ENCODE peak calls at places on chromosomes 13 and 19, in six cellular contexts. Z is neural progenitor cell; M is EL; N is sigmoid colon; V is CD8-positive, alpha-beta memory T cell; U is heart left ventricle. B is an unnamed sample.

GRCh38 chr19:39110263-39110967 is 15.2 kb upstream of the PAK4 start:
- DNase-seq in Z (peak), M (peak), N (peak), V (peak), U (no peak), B (peak)

GRCh38 chr19:38223617-38224013 is 407 bp downstream of the DPF1 start:
- DNase-seq in Z (no peak), M (no peak), N (no peak), V (no peak), U (no peak), B (no peak)

GRCh38 chr19:14089412-14089661 is 1.2 kb downstream of the SAMD1 start:
- DNase-seq in Z (peak), M (no peak), N (no peak), V (no peak), U (no peak), B (no peak)

GRCh38 chr13:36549126-36549702 is 116.9 kb downstream of the CCNA1 start:
- DNase-seq in Z (no peak), M (no peak), N (no peak), V (no peak), U (no peak), B (no peak)

GRCh38 chr19:48397636-48398328 is 4.3 kb downstream of the GRIN2D start:
- DNase-seq in Z (no peak), M (no peak), N (no peak), V (no peak), U (no peak), B (no peak)

GRCh38 chr19:28061111-28061510 is 1151.8 kb downstream of the UQCRFS1 start:
- DNase-seq in Z (no peak), M (no peak), N (no peak), V (no peak), U (no peak), B (no peak)

GRCh38 chr19:29620931-29621351 is 14.9 kb downstream of the POP4 start:
- DNase-seq in Z (no peak), M (no peak), N (no peak), V (no peak), U (no peak), B (no peak)

GRCh38 chr13:100485265-100485664 is 103.3 kb downstream of the GGACT start:
- DNase-seq in Z (no peak), M (no peak), N (no peak), V (no peak), U (no peak), B (no peak)

GRCh38 chr19:4744451-4745170 is 21.0 kb upstream of the DPP9 start:
- DNase-seq in Z (no peak), M (peak), N (peak), V (no peak), U (no peak), B (no peak)

GRCh38 chr13:113052206-113052605 is 53.4 kb upstream of the F7 start:
- DNase-seq in Z (no peak), M (no peak), N (no peak), V (no peak), U (peak), B (no peak)

GRCh38 chr13:77516342-77516789 is 19.1 kb upstream of the SCEL start:
- DNase-seq in Z (no peak), M (peak), N (no peak), V (no peak), U (no peak), B (no peak)

GRCh38 chr13:22275393-22275792 is 604.5 kb downstream of the FGF9 start:
- DNase-seq in Z (no peak), M (no peak), N (no peak), V (no peak), U (no peak), B (no peak)

GRCh38 chr19:33143897-33144405 is 12.0 kb downstream of the WDR88 start:
- DNase-seq in Z (peak), M (peak), N (peak), V (peak), U (peak), B (peak)

GRCh38 chr19:35169226-35169995 is 14.9 kb downstream of the FXYD5 start:
- DNase-seq in Z (no peak), M (no peak), N (peak), V (no peak), U (no peak), B (no peak)

GRCh38 chr13:80342541-80343371 is 1.8 kb upstream of the SPRY2 start:
- DNase-seq in Z (peak), M (peak), N (peak), V (peak), U (peak), B (peak)

GRCh38 chr19:52221031-52221430 is 31.2 kb downstream of the PPP2R1A start:
- DNase-seq in Z (no peak), M (no peak), N (no peak), V (no peak), U (no peak), B (no peak)

GRCh38 chr13:99982741-99983400 is 1.3 kb downstream of the ZIC2 start:
- DNase-seq in Z (peak), M (no peak), N (no peak), V (no peak), U (no peak), B (no peak)

GRCh38 chr19:55210120-55210493 is 806 bp upstream of the PTPRH start:
- DNase-seq in Z (no peak), M (peak), N (no peak), V (no peak), U (no peak), B (no peak)

GRCh38 chr13:110634558-110634957 is 19.2 kb downstream of the NAXD start:
- DNase-seq in Z (no peak), M (peak), N (no peak), V (no peak), U (no peak), B (no peak)

GRCh38 chr19:53131732-53132131 is 978 bp downstream of the ZNF415 start:
- DNase-seq in Z (peak), M (no peak), N (no peak), V (no peak), U (no peak), B (no peak)

GRCh38 chr13:34627905-34628682 is 314.0 kb upstream of the NBEA start:
- DNase-seq in Z (peak), M (no peak), N (no peak), V (no peak), U (no peak), B (no peak)

GRCh38 chr13:53885997-53886396 is 857.4 kb downstream of the OLFM4 start:
- DNase-seq in Z (no peak), M (no peak), N (no peak), V (no peak), U (no peak), B (no peak)

GRCh38 chr19:35143818-35144217 is 763 bp downstream of the FXYD7 start:
- DNase-seq in Z (no peak), M (no peak), N (no peak), V (no peak), U (no peak), B (no peak)

GRCh38 chr13:91347996-91348905 is 764 bp downstream of the MIR17HG start:
- DNase-seq in Z (peak), M (peak), N (peak), V (peak), U (peak), B (peak)

GRCh38 chr19:18846862-18847515 is 15.2 kb downstream of the UPF1 start:
- DNase-seq in Z (peak), M (peak), N (peak), V (peak), U (peak), B (peak)

GRCh38 chr19:5961969-5962945 is 15.7 kb downstream of the RANBP3 start:
- DNase-seq in Z (no peak), M (no peak), N (no peak), V (peak), U (peak), B (no peak)

GRCh38 chr19:6414033-6414643 is 10.5 kb downstream of the KHSRP start:
- DNase-seq in Z (peak), M (no peak), N (no peak), V (no peak), U (no peak), B (no peak)

GRCh38 chr13:111005364-111005763 is 90.5 kb upstream of the ANKRD10 start:
- DNase-seq in Z (no peak), M (peak), N (no peak), V (no peak), U (no peak), B (no peak)

GRCh38 chr19:1799695-1800342 is 12.3 kb downstream of the ATP8B3 start:
- DNase-seq in Z (no peak), M (no peak), N (no peak), V (no peak), U (no peak), B (no peak)

GRCh38 chr19:48638831-48639381 is 1.7 kb upstream of the DBP start:
- DNase-seq in Z (no peak), M (peak), N (no peak), V (no peak), U (peak), B (no peak)